ENCODE peak calls at places on chromosomes 4 and X, in five cellular contexts. Q, B, M, Z and R are unnamed samples.

GRCh38 chrX:129653181-129653984 is 1.4 kb downstream of the APLN start:
- DNase-seq in Q (no peak), B (no peak), M (no peak), Z (no peak), R (no peak)

GRCh38 chr4:184503869-184504300 is 29.5 kb upstream of the IRF2 start:
- DNase-seq in Q (no peak), B (peak), M (no peak), Z (no peak), R (peak)

GRCh38 chr4:6221296-6221850 is 21.0 kb upstream of the JAKMIP1 start:
- DNase-seq in Q (no peak), B (no peak), M (no peak), Z (no peak), R (no peak)

GRCh38 chrX:68721546-68721945 is 74.1 kb downstream of the STARD8 start:
- DNase-seq in Q (no peak), B (no peak), M (no peak), Z (no peak), R (no peak)

GRCh38 chrX:74449322-74449936 is 28.1 kb downstream of the SLC16A2 start:
- DNase-seq in Q (no peak), B (no peak), M (peak), Z (no peak), R (peak)

GRCh38 chrX:110315541-110315940 is 2.3 kb downstream of the AMMECR1 start:
- DNase-seq in Q (no peak), B (no peak), M (no peak), Z (no peak), R (no peak)

GRCh38 chr4:153789741-153790651 is 1.1 kb upstream of the SFRP2 start:
- DNase-seq in Q (no peak), B (no peak), M (no peak), Z (no peak), R (no peak)

GRCh38 chr4:15541941-15542340 is 72.3 kb downstream of the CC2D2A start:
- DNase-seq in Q (no peak), B (no peak), M (no peak), Z (no peak), R (no peak)

GRCh38 chr4:40579983-40580382 is 49.7 kb downstream of the RBM47 start:
- DNase-seq in Q (no peak), B (no peak), M (no peak), Z (no peak), R (no peak)

GRCh38 chr4:169791527-169792156 is 33.9 kb upstream of the HPF1 start:
- DNase-seq in Q (peak), B (peak), M (peak), Z (peak), R (no peak)

GRCh38 chr4:175542787-175543186 is 269.3 kb downstream of the GPM6A start:
- DNase-seq in Q (no peak), B (no peak), M (no peak), Z (no peak), R (no peak)

GRCh38 chr4:141473026-141473540 is 163.3 kb upstream of the IL15 start:
- DNase-seq in Q (no peak), B (no peak), M (no peak), Z (no peak), R (no peak)

GRCh38 chrX:113157496-113157895 is 316.9 kb upstream of the AMOT start:
- DNase-seq in Q (no peak), B (no peak), M (no peak), Z (no peak), R (no peak)

GRCh38 chr4:142366821-142367220 is 479.3 kb downstream of the INPP4B start:
- DNase-seq in Q (no peak), B (peak), M (no peak), Z (no peak), R (no peak)

GRCh38 chr4:148173397-148174017 is 268.7 kb downstream of the NR3C2 start:
- DNase-seq in Q (no peak), B (no peak), M (no peak), Z (no peak), R (no peak)

GRCh38 chr4:56130609-56131150 is 181.9 kb downstream of the CEP135 start:
- DNase-seq in Q (no peak), B (no peak), M (no peak), Z (no peak), R (no peak)

GRCh38 chr4:38489924-38490639 is 173.9 kb upstream of the KLF3 start:
- DNase-seq in Q (no peak), B (no peak), M (no peak), Z (no peak), R (no peak)

GRCh38 chr4:87317527-87317926 is 5.2 kb downstream of the HSD17B13 start:
- DNase-seq in Q (no peak), B (no peak), M (no peak), Z (no peak), R (no peak)

GRCh38 chr4:67659065-67659464 is 41.9 kb downstream of the UBA6 start:
- DNase-seq in Q (no peak), B (no peak), M (no peak), Z (no peak), R (no peak)

GRCh38 chrX:132206259-132206658 is 13.0 kb downstream of the RAP2C start:
- DNase-seq in Q (no peak), B (no peak), M (no peak), Z (no peak), R (no peak)

GRCh38 chr4:108473163-108473720 is 147.1 kb upstream of the RPL34 start:
- DNase-seq in Q (no peak), B (no peak), M (no peak), Z (no peak), R (no peak)

GRCh38 chr4:16226816-16227461 is 668 bp upstream of the TAPT1 start:
- DNase-seq in Q (peak), B (no peak), M (peak), Z (peak), R (no peak)

GRCh38 chr4:143558823-143559756 is 45.6 kb downstream of the SMARCA5 start:
- DNase-seq in Q (peak), B (no peak), M (peak), Z (no peak), R (peak)

GRCh38 chrX:10576777-10577444 is 43.5 kb downstream of the MID1 start:
- DNase-seq in Q (no peak), B (no peak), M (no peak), Z (no peak), R (no peak)

GRCh38 chrX:69236641-69237040 is 71.4 kb upstream of the PJA1 start:
- DNase-seq in Q (no peak), B (no peak), M (no peak), Z (no peak), R (no peak)

GRCh38 chrX:48025561-48025960 is 18.8 kb downstream of the SPACA5 start:
- DNase-seq in Q (peak), B (peak), M (no peak), Z (peak), R (peak)

GRCh38 chr4:164926301-164926700 is 49.3 kb downstream of the APELA start:
- DNase-seq in Q (no peak), B (no peak), M (no peak), Z (no peak), R (no peak)

GRCh38 chrX:136046295-136046894 is 61.2 kb downstream of the SLC9A6 start:
- DNase-seq in Q (no peak), B (no peak), M (no peak), Z (no peak), R (no peak)

GRCh38 chrX:35682481-35682880 is 115.7 kb upstream of the MAGEB16 start:
- DNase-seq in Q (no peak), B (no peak), M (no peak), Z (no peak), R (no peak)

GRCh38 chr4:169120624-169121023 is 110.6 kb upstream of the CBR4 start:
- DNase-seq in Q (no peak), B (no peak), M (no peak), Z (no peak), R (no peak)

GRCh38 chr4:80017125-80017854 is 55.7 kb downstream of the ANTXR2 start:
- DNase-seq in Q (no peak), B (peak), M (no peak), Z (no peak), R (no peak)

DNA sequence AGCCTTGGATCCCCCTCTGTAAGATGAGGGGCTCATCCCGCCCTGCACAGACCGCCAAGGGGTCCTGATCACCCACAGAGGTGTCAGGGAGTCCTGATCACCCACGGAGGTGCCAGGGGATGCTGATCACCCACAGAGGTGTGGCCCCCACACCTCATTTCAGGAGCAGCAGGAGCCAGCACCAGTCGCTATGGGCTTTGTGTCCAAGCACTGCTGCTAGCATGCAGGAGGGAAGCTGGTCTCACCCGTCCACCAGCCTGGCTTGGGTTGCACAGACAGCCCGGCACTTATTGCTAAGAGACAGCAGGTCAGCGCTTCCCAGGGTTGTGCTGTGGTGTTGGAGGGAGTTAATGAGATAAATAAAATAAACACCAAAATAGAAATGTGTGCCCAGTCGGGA is 88.5 kb downstream of the ADRA2C start:
- DNase-seq in Q (no peak), B (no peak), M (no peak), Z (no peak), R (no peak)
- H3K4me3 ChIP-seq in Q (no peak), B (no peak), M (no peak), Z (no peak), R (no peak)

DNA sequence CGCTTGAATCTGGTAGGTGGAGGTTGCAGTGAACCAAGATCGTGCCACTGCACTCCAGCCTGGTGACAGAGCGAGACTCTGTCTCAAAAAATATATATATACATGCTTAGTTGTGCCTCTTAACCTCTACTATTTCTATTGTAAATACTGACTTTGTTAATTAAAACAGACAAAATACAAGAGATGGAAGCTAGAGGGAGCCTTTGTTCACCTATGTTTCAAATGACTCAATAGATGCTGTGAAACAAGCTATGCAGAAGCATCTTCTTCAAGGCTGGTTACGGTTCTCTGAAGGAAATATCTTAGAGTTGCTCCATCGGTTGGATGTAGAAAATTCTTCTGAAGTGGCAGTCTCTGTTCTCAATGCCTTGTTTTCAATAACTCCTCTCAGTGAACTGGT is 6.2 kb downstream of the NCAPG start:
- DNase-seq in Q (no peak), B (peak), M (no peak), Z (no peak), R (no peak)
- H3K4me3 ChIP-seq in Q (no peak), B (no peak), M (no peak), Z (no peak), R (no peak)

GRCh38 chr4:151443247-151443646 is 34.3 kb downstream of the FHIP1A start:
- DNase-seq in Q (no peak), B (no peak), M (no peak), Z (no peak), R (no peak)
- H3K4me3 ChIP-seq in Q (no peak), B (no peak), M (no peak), Z (no peak), R (no peak)

DNA sequence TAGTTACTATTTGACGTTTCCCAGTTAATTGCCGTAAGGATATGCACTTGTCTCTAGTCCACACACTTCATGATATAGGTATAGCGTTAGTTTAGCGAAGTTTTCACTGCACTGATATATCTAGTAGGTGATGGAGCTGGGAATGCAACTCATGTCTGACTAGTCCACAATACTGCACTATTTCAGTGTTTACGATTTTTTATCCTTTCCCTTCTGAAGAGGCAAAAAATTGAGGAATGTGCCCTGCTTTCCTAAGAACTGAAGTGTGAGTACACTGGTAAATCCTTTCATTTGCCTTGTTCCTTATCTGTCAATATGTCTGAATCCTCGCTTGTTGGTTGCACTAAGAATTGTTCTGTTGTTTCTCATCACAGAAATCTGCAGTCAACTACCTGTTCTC is 1.0 kb downstream of the RPL36A start:
- DNase-seq in Q (no peak), B (no peak), M (no peak), Z (no peak), R (no peak)
- H3K4me3 ChIP-seq in Q (peak), B (peak), M (peak), Z (peak), R (peak)

GRCh38 chr4:145066063-145066501 is 31.9 kb downstream of the ANAPC10 start:
- DNase-seq in Q (no peak), B (no peak), M (no peak), Z (no peak), R (no peak)
- H3K4me3 ChIP-seq in Q (no peak), B (no peak), M (no peak), Z (no peak), R (no peak)

GRCh38 chr4:140284449-140284848 is 89.0 kb upstream of the SCOC start:
- DNase-seq in Q (no peak), B (no peak), M (no peak), Z (no peak), R (no peak)

GRCh38 chr4:140289486-140289885 is 84.0 kb upstream of the SCOC start:
- DNase-seq in Q (no peak), B (no peak), M (no peak), Z (no peak), R (no peak)

GRCh38 chr4:140281828-140282227 is 91.6 kb upstream of the SCOC start:
- DNase-seq in Q (no peak), B (no peak), M (no peak), Z (no peak), R (no peak)

GRCh38 chr4:140291259-140291658 is 82.2 kb upstream of the SCOC start:
- DNase-seq in Q (no peak), B (no peak), M (no peak), Z (no peak), R (no peak)

GRCh38 chr4:140286503-140286902 is 86.9 kb upstream of the SCOC start:
- DNase-seq in Q (no peak), B (no peak), M (no peak), Z (no peak), R (no peak)
- H3K4me3 ChIP-seq in Q (no peak), B (no peak), M (no peak), Z (no peak), R (no peak)

GRCh38 chr4:190014771-190015537 is 12.1 kb downstream of the FRG2 start:
- DNase-seq in Q (no peak), B (no peak), M (no peak), Z (peak), R (no peak)
- H3K4me3 ChIP-seq in Q (no peak), B (peak), M (peak), Z (peak), R (no peak)

GRCh38 chr4:113116414-113117345 is 67.2 kb downstream of the ANK2 start:
- DNase-seq in Q (peak), B (no peak), M (no peak), Z (no peak), R (no peak)
- H3K4me3 ChIP-seq in Q (peak), B (no peak), M (no peak), Z (no peak), R (no peak)

GRCh38 chr4:47530801-47531200 is 45.7 kb downstream of the ATP10D start:
- DNase-seq in Q (no peak), B (no peak), M (no peak), Z (no peak), R (no peak)
- H3K4me3 ChIP-seq in Q (no peak), B (no peak), M (no peak), Z (no peak), R (no peak)

GRCh38 chr4:173170210-173170778 is 1.7 kb downstream of the GALNT7 start:
- DNase-seq in Q (no peak), B (no peak), M (no peak), Z (no peak), R (no peak)
- H3K4me3 ChIP-seq in Q (peak), B (peak), M (peak), Z (peak), R (peak)